ENCODE peak calls at places on chromosome 15, in eight cellular contexts. K, R, X, H, V, G, D and Y are unnamed samples. For H3K4me1, the result is how much of the 10 kb centered on the place peaks cover.

GRCh38 chr15:94036156-94036555 is 195.2 kb upstream of the MCTP2 start:
- DNase-seq in K (no peak), V (no peak), G (no peak), X (no peak), R (no peak), H (no peak), D (no peak), Y (no peak)

GRCh38 chr15:32042269-32042996 is 12.1 kb downstream of the CHRNA7 start:
- DNase-seq in H (no peak), D (no peak), K (no peak), V (no peak), G (no peak), R (no peak), X (no peak), Y (no peak)

GRCh38 chr15:61049934-61050333 is 179.2 kb downstream of the RORA start:
- DNase-seq in R (no peak), V (no peak), X (no peak), K (no peak), G (no peak), H (no peak), D (no peak), Y (no peak)

GRCh38 chr15:53648934-53649333 is 110.5 kb downstream of the WDR72 start:
- DNase-seq in R (no peak), K (no peak), D (no peak), G (no peak), X (no peak), H (no peak), V (no peak), Y (no peak)

GRCh38 chr15:51046799-51047449 is 47.8 kb downstream of the TNFAIP8L3 start:
- DNase-seq in K (no peak), V (no peak), D (peak), G (no peak), R (no peak), H (peak), X (peak), Y (no peak)

GRCh38 chr15:82150645-82151044 is 104.8 kb upstream of the MEX3B start:
- DNase-seq in H (no peak), K (no peak), R (no peak), V (no peak), G (no peak), D (no peak), X (no peak), Y (no peak)

GRCh38 chr15:90706394-90707327 is 10.5 kb upstream of the BLM start:
- DNase-seq in R (no peak), G (no peak), H (no peak), D (no peak), K (no peak), X (no peak), V (no peak), Y (no peak)

GRCh38 chr15:57375827-57376694 is at the start of gene CGNL1:
- DNase-seq in H (peak), G (no peak), K (peak), D (peak), R (peak), X (no peak), V (no peak), Y (no peak)

GRCh38 chr15:75127186-75127585 is 74.5 kb upstream of the C15orf39 start:
- DNase-seq in K (no peak), D (no peak), H (no peak), X (no peak), G (no peak), R (no peak), V (no peak), Y (no peak)

GRCh38 chr15:74541494-74542191 is 623 bp downstream of the ARID3B start:
- DNase-seq in G (no peak), V (peak), K (peak), X (no peak), H (peak), R (peak), D (peak), Y (no peak)

GRCh38 chr15:80587816-80588456 is 107.2 kb upstream of the ABHD17C start:
- DNase-seq in G (no peak), H (peak), X (no peak), V (no peak), K (no peak), D (no peak), R (no peak), Y (no peak)

GRCh38 chr15:74821790-74822158 is 4.7 kb upstream of the CPLX3 start:
- DNase-seq in K (no peak), D (no peak), R (no peak), X (no peak), G (no peak), V (no peak), H (no peak), Y (no peak)

GRCh38 chr15:77693576-77693975 is 60.9 kb upstream of the LINGO1 start:
- DNase-seq in K (no peak), V (no peak), G (no peak), R (no peak), D (no peak), X (no peak), H (no peak), Y (no peak)

GRCh38 chr15:59707619-59708018 is 18.5 kb upstream of the BNIP2 start:
- DNase-seq in R (no peak), G (no peak), H (no peak), V (no peak), X (no peak), K (no peak), D (no peak), Y (no peak)

GRCh38 chr15:43085921-43086320 is 19.9 kb downstream of the UBR1 start:
- DNase-seq in X (no peak), V (no peak), G (no peak), K (no peak), H (no peak), D (no peak), R (no peak), Y (no peak)

GRCh38 chr15:82789491-82789890 is 16.4 kb downstream of the FSD2 start:
- DNase-seq in V (no peak), G (no peak), R (no peak), H (no peak), K (no peak), D (no peak), X (no peak), Y (no peak)

GRCh38 chr15:51634591-51635198 is 12.1 kb upstream of the DMXL2 start:
- DNase-seq in V (no peak), R (no peak), D (no peak), G (no peak), H (no peak), X (no peak), K (no peak), Y (no peak)

GRCh38 chr15:57440799-57441198 is 64.5 kb downstream of the CGNL1 start:
- DNase-seq in K (no peak), G (no peak), X (no peak), D (no peak), H (no peak), V (no peak), R (no peak), Y (no peak)

GRCh38 chr15:43998607-43999006 is 171.8 kb downstream of the WDR76 start:
- DNase-seq in K (peak), R (no peak), V (no peak), X (peak), G (no peak), D (peak), H (no peak), Y (no peak)

GRCh38 chr15:26503998-26504397 is 268.9 kb downstream of the GABRB3 start:
- DNase-seq in V (no peak), H (no peak), D (no peak), X (no peak), R (no peak), K (no peak), G (no peak), Y (no peak)

GRCh38 chr15:68843425-68844311 is 23.0 kb upstream of the ANP32A start:
- DNase-seq in R (no peak), X (no peak), H (no peak), G (no peak), K (peak), D (peak), V (no peak), Y (no peak)

GRCh38 chr15:25183581-25184330 is 229.0 kb downstream of the SNRPN start:
- DNase-seq in H (peak), G (no peak), R (no peak), V (no peak), D (no peak), K (no peak), X (no peak), Y (no peak)

GRCh38 chr15:99399612-99400011 is 148.3 kb downstream of the LRRC28 start:
- DNase-seq in D (no peak), V (no peak), X (no peak), H (no peak), G (no peak), R (no peak), K (no peak), Y (no peak)

DNA sequence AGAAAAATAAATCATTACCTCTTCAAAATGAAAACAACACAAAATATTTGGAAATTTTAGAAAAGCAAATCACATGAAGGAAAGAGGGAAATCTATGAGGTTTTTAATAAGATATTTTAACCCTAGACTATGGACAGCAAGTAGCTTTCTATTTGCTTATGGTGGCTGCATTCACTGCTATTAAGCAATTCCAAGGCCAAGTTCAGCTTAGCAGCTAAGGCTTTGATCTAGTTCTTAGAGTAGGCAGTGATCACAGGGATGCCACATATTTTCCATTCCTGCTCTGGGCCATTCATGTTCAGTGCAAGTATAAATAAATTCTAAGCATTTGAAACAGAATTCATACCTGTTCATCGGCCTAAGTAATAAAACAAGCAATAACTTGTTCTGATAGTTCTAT is 235.3 kb downstream of the CDIN1 start:
- DNase-seq in G (no peak), D (no peak), R (no peak), V (no peak), X (no peak), H (no peak), K (no peak), Y (no peak)
- H3K4me3 ChIP-seq in G (no peak), D (no peak), R (no peak), V (no peak), X (no peak), H (no peak), K (no peak), Y (no peak)

DNA sequence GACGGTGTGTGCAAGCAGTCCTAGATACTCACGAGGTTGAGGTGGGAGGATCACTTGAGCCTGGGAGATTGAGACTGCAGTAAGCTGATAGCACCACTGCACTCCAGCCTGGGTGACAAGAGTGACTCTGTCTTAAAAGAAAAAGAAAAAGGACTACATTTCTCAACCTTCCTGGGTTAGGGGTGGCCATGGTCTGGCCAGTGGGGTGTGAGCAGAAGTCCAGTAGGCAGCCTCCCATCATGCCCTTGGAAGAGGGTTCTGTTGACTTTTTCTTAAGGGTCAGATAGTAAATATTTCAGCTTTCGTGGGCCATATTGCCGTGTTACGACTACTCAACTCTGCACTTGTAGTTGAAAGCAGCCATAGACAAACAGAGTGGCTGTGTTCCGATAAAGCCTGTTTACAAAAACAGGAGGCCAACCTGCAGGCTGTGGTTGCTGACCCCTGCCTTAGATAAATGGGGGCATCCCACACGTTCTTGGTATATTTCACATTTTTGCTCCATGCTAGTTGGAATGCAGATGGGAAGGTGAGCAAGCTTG is 31.0 kb upstream of the PDE8A start:
- DNase-seq in V (no peak), R (no peak), D (no peak), H (peak), K (no peak), G (no peak), X (no peak), Y (no peak)
- TF ChIP-seq POLR2AphosphoS5 in V (no peak), R (no peak), D (no peak), H (no peak), K (no peak), G (no peak), X (no peak), Y (no peak)

GRCh38 chr15:70236306-70237103 is 138.8 kb upstream of the TLE3 start:
- DNase-seq in G (no peak), R (no peak), H (peak), K (no peak), D (no peak), V (peak), X (no peak), Y (no peak)
- H3K4me1 ChIP-seq in G (under half), R (under half), H (under half), K (under half), D (under half), V (under half), X (under half), Y (under half)

DNA sequence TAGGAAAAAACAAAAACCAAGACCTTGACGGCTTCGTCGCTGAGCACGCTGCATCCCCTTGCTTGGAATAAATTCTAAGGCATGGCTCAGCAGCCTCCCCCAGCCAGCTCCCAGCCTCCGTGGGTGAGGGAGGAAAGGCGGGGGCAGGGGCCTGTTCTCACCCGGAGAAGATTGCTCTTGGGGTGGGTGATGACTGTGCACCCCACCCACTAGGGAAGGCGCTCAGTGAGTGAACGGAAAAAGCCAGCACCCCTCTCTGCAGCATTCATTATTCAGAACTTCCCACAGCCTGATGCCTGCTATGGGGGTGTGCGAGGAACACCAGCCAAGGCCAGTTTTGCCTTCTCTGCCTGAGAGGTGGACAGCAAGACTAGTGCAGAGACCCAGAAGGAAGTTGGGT is 19.3 kb upstream of the NTRK3 start:
- DNase-seq in H (no peak), R (no peak), X (no peak), V (no peak), D (no peak), G (no peak), K (no peak), Y (no peak)
- H3K4me3 ChIP-seq in H (no peak), R (no peak), X (no peak), V (no peak), D (no peak), G (no peak), K (no peak), Y (no peak)

GRCh38 chr15:64460737-64461576 is 579 bp downstream of the ZNF609 start:
- DNase-seq in V (peak), D (peak), G (peak), R (peak), X (no peak), H (peak), K (peak), Y (peak)
- TF ChIP-seq POLR2AphosphoS5 in V (peak), D (peak), G (no peak), R (peak), X (peak), H (peak), K (no peak), Y (no peak)

GRCh38 chr15:38669160-38669505 is 104.5 kb upstream of the RASGRP1 start:
- DNase-seq in R (no peak), X (no peak), K (no peak), V (no peak), G (no peak), H (no peak), D (no peak), Y (no peak)
- H3K4me1 ChIP-seq in R (under half), X (under half), K (under half), V (under half), G (under half), H (under half), D (under half), Y (under half)

GRCh38 chr15:72183781-72184164 is 13.8 kb downstream of the GRAMD2A start:
- DNase-seq in R (no peak), H (no peak), X (no peak), D (no peak), V (peak), K (no peak), G (no peak), Y (peak)

GRCh38 chr15:72180771-72181324 is 16.7 kb downstream of the GRAMD2A start:
- DNase-seq in R (no peak), D (no peak), K (no peak), X (no peak), G (no peak), V (no peak), H (no peak), Y (no peak)

GRCh38 chr15:72182673-72183072 is 14.9 kb downstream of the GRAMD2A start:
- DNase-seq in X (no peak), H (no peak), D (no peak), R (no peak), G (no peak), V (no peak), K (no peak), Y (peak)

GRCh38 chr15:72182244-72182643 is 15.3 kb downstream of the GRAMD2A start:
- DNase-seq in G (no peak), X (no peak), H (no peak), V (no peak), R (no peak), D (no peak), K (no peak), Y (no peak)

DNA sequence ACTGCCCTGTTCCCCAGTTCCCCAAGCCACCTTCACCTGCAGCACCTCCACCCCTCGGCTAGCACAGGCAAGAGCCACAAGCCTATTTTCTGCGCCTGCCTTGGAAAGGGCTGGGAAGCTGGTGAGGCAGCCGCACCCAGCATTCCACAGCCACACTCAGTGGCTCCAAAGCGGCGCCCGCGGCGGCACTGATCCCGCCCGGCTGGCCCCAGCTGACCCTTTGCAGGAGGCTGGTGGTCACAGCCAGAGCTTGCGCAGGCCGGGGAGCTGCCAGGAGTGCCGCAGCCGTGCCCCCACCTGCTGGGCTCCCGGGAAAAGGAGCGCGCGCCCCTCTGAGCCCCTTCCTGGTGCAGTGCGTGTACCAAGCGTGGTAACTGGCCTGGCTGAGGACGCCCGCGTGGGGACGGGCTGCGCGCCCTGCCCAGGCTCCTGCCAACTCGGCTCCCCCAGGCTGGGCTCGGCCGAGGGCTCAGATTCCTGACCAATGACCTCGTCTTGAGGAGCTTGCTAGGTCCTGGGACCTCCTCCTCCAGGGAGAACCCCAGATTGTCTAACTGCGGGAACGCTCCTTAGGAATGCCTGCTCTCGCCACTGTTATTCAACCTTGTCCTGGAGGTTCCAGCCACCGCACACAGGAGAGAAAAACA is 13.3 kb downstream of the GRAMD2A start:
- DNase-seq in K (peak), G (no peak), H (no peak), X (no peak), R (no peak), V (peak), D (peak), Y (no peak)
- H3K4me3 ChIP-seq in K (peak), G (peak), H (peak), X (peak), R (peak), V (peak), D (no peak), Y (peak)

GRCh38 chr15:97963779-97964178 is 3.3 kb downstream of the ARRDC4 start:
- DNase-seq in H (no peak), X (no peak), R (no peak), D (peak), K (no peak), G (no peak), V (no peak), Y (no peak)

GRCh38 chr15:97959738-97960363 is 652 bp upstream of the ARRDC4 start:
- DNase-seq in G (no peak), R (no peak), K (no peak), D (peak), X (no peak), V (no peak), H (no peak), Y (no peak)

GRCh38 chr15:97962263-97962662 is 1.8 kb downstream of the ARRDC4 start:
- DNase-seq in G (no peak), K (no peak), V (no peak), D (no peak), H (no peak), X (no peak), R (no peak), Y (no peak)

GRCh38 chr15:97960364-97961066 is at the start of gene ARRDC4:
- DNase-seq in G (peak), V (peak), R (peak), K (peak), X (peak), D (peak), H (peak), Y (peak)

DNA sequence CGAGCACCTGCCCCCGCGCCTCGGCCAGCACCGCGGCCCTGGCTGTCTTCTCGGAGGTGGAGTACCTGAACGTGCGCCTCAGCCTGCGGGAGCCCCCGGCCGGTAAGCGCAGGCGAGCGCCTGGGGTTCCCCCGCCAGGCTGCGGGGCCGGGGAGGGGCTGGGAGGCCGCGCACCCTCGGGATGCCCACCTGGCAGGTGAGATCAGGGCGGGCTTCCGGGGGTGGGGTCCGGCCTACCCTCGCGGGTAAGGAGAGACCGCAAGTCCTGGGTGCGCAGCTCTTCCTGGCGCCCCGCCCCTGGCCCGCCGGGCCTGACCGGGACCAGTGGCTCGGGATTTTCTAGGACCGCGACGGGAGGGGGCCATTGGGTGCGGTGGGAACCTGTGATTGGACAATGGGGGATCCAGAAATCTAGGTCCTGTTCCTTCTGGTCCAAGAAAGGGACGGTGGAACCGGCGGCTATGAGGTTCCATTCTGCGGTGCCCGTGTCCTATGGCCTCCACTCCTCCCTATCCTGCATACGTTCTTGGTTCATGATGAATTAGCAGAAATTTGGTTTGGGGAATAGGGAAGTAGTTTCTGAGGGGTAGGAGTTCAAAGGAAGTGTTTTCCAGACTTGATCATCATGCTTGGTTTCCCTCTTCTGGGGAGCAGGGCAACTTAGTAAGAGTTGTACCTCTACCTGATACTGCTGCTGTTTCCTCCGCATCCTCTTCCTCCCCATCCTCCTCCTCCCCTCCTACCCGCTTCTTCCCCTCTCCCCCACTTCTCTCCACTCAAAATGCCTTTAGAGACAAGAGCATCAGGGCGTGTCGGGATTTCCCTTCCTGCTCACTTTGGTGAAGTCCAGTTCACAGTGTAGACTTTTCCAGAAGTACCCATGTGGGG is 808 bp downstream of the ARRDC4 start:
- DNase-seq in K (peak), R (peak), V (peak), D (peak), X (no peak), H (peak), G (no peak), Y (peak)
- TF ChIP-seq POLR2AphosphoS5 in K (no peak), R (no peak), V (no peak), D (no peak), X (peak), H (peak), G (no peak), Y (no peak)